ENCODE peak calls at places on chromosomes 5 and 9, in five cellular contexts. P is adipocyte, O is type B pancreatic cell, D is left lung, U is A549. R is an unnamed sample.

GRCh38 chr5:68110264-68110663 is 105.3 kb upstream of the PIK3R1 start:
- DNase-seq in P (no peak), D (no peak), U (no peak), O (no peak), R (no peak)

GRCh38 chr5:111747336-111747735 is 9.7 kb downstream of the NREP start:
- DNase-seq in U (no peak), O (no peak), D (no peak), P (no peak), R (no peak)

GRCh38 chr5:1255081-1255561 is 29.9 kb downstream of the SLC6A18 start:
- DNase-seq in U (no peak), P (no peak), O (no peak), D (peak), R (no peak)

GRCh38 chr9:68844623-68845612 is 139.9 kb downstream of the PIP5K1B start:
- DNase-seq in O (no peak), U (peak), P (peak), D (no peak), R (no peak)

GRCh38 chr9:93667627-93668026 is 91.2 kb downstream of the PHF2 start:
- DNase-seq in P (no peak), O (peak), U (no peak), D (no peak), R (no peak)

GRCh38 chr9:137521405-137521985 is 28.7 kb downstream of the PNPLA7 start:
- DNase-seq in D (peak), P (no peak), O (no peak), U (no peak), R (no peak)

GRCh38 chr5:103458497-103459040 is 104.0 kb downstream of the NUDT12 start:
- DNase-seq in D (no peak), U (no peak), O (no peak), P (no peak), R (no peak)

GRCh38 chr5:44294492-44294891 is 94.7 kb downstream of the FGF10 start:
- DNase-seq in P (no peak), U (no peak), D (no peak), O (no peak), R (no peak)

GRCh38 chr9:14395300-14396082 is 81.5 kb upstream of the NFIB start:
- DNase-seq in D (no peak), U (no peak), P (no peak), O (no peak), R (no peak)

GRCh38 chr5:37882636-37883035 is 42.8 kb upstream of the GDNF start:
- DNase-seq in O (no peak), U (no peak), P (peak), D (no peak), R (no peak)

GRCh38 chr5:80061541-80061940 is 26.4 kb downstream of the THBS4 start:
- DNase-seq in P (no peak), U (no peak), O (no peak), D (no peak), R (no peak)

GRCh38 chr5:171711631-171712030 is 74.0 kb upstream of the SMIM23 start:
- DNase-seq in D (no peak), O (peak), P (no peak), U (no peak), R (no peak)

GRCh38 chr5:131394128-131394527 is 130.3 kb downstream of the CDC42SE2 start:
- DNase-seq in U (no peak), O (no peak), P (peak), D (no peak), R (no peak)

GRCh38 chr5:176642675-176643490 is 4.4 kb upstream of the TSPAN17 start:
- DNase-seq in O (no peak), U (no peak), P (no peak), D (no peak), R (no peak)

GRCh38 chr5:60585618-60586017 is 114.3 kb downstream of the DEPDC1B start:
- DNase-seq in D (no peak), U (no peak), O (no peak), P (no peak), R (no peak)

GRCh38 chr9:69085523-69086283 is 50.2 kb downstream of the FXN start:
- DNase-seq in O (no peak), P (peak), U (no peak), D (no peak), R (no peak)

GRCh38 chr9:125632321-125633115 is 74.5 kb downstream of the MAPKAP1 start:
- DNase-seq in D (no peak), O (no peak), U (no peak), P (no peak), R (no peak)

GRCh38 chr5:164998590-164998989 is 1493.2 kb downstream of the MAT2B start:
- DNase-seq in D (no peak), U (no peak), O (no peak), P (no peak), R (no peak)

GRCh38 chr9:98081477-98082219 is 25.1 kb downstream of the NANS start:
- DNase-seq in O (no peak), P (peak), U (peak), D (no peak), R (no peak)

GRCh38 chr5:69517763-69518212 is 25.2 kb downstream of the OCLN start:
- DNase-seq in U (no peak), P (peak), D (no peak), O (no peak), R (no peak)

GRCh38 chr5:67549947-67550346 is 353.3 kb upstream of the CD180 start:
- DNase-seq in O (no peak), D (no peak), P (no peak), U (no peak), R (no peak)

GRCh38 chr5:164801910-164802309 is 1296.5 kb downstream of the MAT2B start:
- DNase-seq in O (no peak), U (no peak), P (no peak), D (no peak), R (no peak)

R was measured in HTR-8/SVneo.